ENCODE peak calls at places on chromosomes 13 and 19, in eight cellular contexts. V is A549, B is transverse colon, L is K562, W is ovary, G is upper lobe of left lung, Q is tibial nerve, K is GM12878. R is an unnamed sample.

GRCh38 chr13:47258384-47258783 is 361.5 kb upstream of the HTR2A start:
- DNase-seq in V (no peak), B (no peak), L (no peak), W (no peak), G (no peak), Q (no peak), K (no peak), R (no peak)

GRCh38 chr13:47420568-47420967 is 523.7 kb upstream of the HTR2A start:
- DNase-seq in V (no peak), B (no peak), L (no peak), W (no peak), G (no peak), Q (no peak), K (no peak), R (no peak)

GRCh38 chr13:34883381-34883780 is 58.7 kb upstream of the NBEA start:
- DNase-seq in V (no peak), B (no peak), L (no peak), W (peak; percentile 18), G (peak; percentile 11), Q (no peak), K (no peak), R (no peak)

GRCh38 chr13:53150568-53150967 is 122.0 kb downstream of the OLFM4 start:
- DNase-seq in V (no peak), B (no peak), L (no peak), W (no peak), G (no peak), Q (no peak), K (no peak), R (peak; percentile 61)

GRCh38 chr13:44664308-44664707 is 88.2 kb upstream of the TSC22D1 start:
- DNase-seq in V (no peak), B (no peak), L (no peak), W (no peak), G (no peak), Q (no peak), K (no peak), R (no peak)

GRCh38 chr19:55086730-55087541 is 11.3 kb downstream of the EPS8L1 start:
- DNase-seq in V (no peak), B (peak; percentile 93), L (no peak), W (peak; percentile 92), G (peak; percentile 91), Q (peak; percentile 80), K (no peak), R (peak; percentile 82)

GRCh38 chr13:47903836-47904235 is 97.2 kb downstream of the SUCLA2 start:
- DNase-seq in V (no peak), B (no peak), L (no peak), W (no peak), G (no peak), Q (no peak), K (no peak), R (no peak)

GRCh38 chr19:55146078-55146647 is 2.8 kb downstream of the TNNT1 start:
- DNase-seq in V (peak; percentile 85), B (no peak), L (peak; percentile 88), W (no peak), G (peak; percentile 71), Q (no peak), K (no peak), R (no peak)

GRCh38 chr13:48401480-48401879 is 11.4 kb downstream of the LPAR6 start:
- DNase-seq in V (no peak), B (no peak), L (no peak), W (no peak), G (no peak), Q (no peak), K (no peak), R (no peak)

GRCh38 chr13:41496420-41497234 is 39.3 kb downstream of the RGCC start:
- DNase-seq in V (no peak), B (no peak), L (no peak), W (no peak), G (no peak), Q (no peak), K (no peak), R (no peak)

GRCh38 chr19:10881403-10882107 is 10.2 kb downstream of the CARM1 start:
- DNase-seq in V (no peak), B (no peak), L (peak; percentile 75), W (no peak), G (no peak), Q (no peak), K (no peak), R (no peak)
- TF ChIP-seq EP300 in V (no peak), B (no peak), L (no peak), W (no peak), G (no peak), Q (no peak), K (no peak), R (no peak)

GRCh38 chr13:93765811-93766210 is 539.2 kb downstream of the GPC6 start:
- DNase-seq in V (no peak), B (no peak), L (no peak), W (no peak), G (no peak), Q (no peak), K (no peak), R (no peak)
- H3K4me3 ChIP-seq in V (no peak overlapping the region), B (no peak overlapping the region), L (no peak overlapping the region), W (no peak overlapping the region), G (no peak overlapping the region), Q (no peak overlapping the region), K (no peak overlapping the region), R (no peak overlapping the region)

DNA sequence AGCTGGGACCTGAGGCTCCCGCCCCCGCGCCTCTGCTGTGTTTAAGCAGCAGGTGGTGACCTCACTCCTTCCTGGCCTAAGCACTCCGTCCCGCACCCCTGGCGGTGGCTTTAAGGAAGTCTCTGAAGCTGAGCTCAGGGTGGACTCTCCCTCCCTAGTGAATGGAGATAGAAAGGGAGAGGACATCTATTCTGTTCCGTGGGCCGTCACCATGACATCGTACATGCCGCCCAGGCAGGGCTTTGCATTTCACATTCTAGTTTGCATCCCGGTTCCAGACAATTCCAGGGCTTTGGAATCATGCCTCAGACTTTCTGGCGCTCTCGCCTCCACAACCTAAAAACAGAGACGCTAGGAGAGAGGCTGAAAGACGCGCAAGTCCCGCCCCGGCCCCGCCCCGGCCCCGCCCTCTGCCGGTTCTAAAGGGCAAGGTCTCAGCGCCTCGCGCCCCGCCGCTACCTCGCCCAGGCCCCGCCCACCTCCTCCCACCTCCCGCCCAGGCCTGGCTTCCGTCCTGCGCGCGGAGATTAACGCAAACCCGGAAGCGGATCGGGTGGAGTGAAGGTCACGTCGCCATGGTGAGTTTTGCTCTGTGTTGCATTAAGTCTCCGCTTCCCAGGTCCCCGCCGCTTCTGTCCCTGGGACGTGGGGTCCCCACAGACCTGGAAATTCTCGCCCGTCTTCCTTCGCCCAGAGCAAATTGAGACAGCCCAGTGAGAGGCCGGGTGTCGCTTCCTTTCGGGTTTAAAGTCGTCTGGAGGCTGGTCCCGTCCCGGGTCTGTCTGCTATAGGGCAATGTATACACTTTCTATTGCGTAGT is at the start of gene ZNF808:
- DNase-seq in V (peak; percentile 40), B (peak; percentile 99), L (peak; percentile 89), W (peak; percentile 97), G (peak; percentile 100), Q (peak; percentile 92), K (peak; percentile 68), R (peak; percentile 98)
- TF ChIP-seq POLR2A in V (no peak), B (peak; percentile 82), L (peak; percentile 81), W (peak; percentile 25), G (peak; percentile 61), Q (no peak), K (peak; percentile 74), R (peak; percentile 24)

DNA sequence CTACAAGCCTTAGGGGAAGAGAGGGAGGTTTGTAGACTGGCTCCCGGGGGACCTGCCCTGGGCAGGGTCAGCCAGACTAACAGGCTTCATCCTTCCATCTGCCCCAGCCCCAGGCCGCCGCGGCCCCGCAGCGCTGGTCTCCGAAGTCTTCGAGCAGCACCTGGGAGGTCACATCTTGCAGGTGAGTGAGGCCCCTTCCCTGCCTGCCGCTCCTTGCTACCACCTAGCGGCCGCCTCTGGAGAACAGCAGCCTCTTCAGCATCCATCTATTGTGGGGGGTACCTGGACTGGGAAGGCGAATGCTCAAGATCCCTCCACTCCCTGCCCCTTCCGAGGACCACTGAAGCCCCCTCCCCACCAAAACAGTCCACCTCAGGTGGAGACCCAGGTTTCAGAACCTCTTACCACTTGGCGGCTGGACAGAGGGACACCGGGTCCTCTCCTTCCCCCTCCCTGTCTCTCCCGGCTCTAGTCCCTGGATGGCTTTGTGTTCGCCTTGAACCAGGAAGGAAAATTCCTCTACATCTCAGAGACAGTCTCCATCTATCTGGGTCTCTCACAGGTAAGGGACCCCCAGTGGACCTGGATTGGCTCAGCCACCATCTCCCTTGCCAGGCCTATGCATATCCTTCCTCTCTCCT is 12.7 kb downstream of the NPAS1 start:
- DNase-seq in V (peak; percentile 67), B (peak; percentile 67), L (peak; percentile 54), W (no peak), G (peak; percentile 85), Q (no peak), K (no peak), R (peak; percentile 70)
- TF ChIP-seq EP300 in V (no peak), B (no peak), L (no peak), W (no peak), G (no peak), Q (no peak), K (no peak), R (no peak)

GRCh38 chr19:48468806-48469055 is 438 bp upstream of the CYTH2 start:
- DNase-seq in V (no peak), B (no peak), L (no peak), W (no peak), G (no peak), Q (no peak), K (no peak), R (no peak)

GRCh38 chr19:48470281-48470680 is 1.1 kb downstream of the CYTH2 start:
- DNase-seq in V (no peak), B (no peak), L (no peak), W (no peak), G (peak; percentile 49), Q (no peak), K (no peak), R (no peak)

GRCh38 chr19:48471836-48472235 is 2.7 kb downstream of the CYTH2 start:
- DNase-seq in V (no peak), B (no peak), L (no peak), W (no peak), G (no peak), Q (no peak), K (no peak), R (no peak)

GRCh38 chr19:48469056-48469881 is at the start of gene CYTH2:
- DNase-seq in V (peak; percentile 100), B (peak; percentile 100), L (peak; percentile 96), W (peak; percentile 99), G (peak; percentile 99), Q (peak; percentile 99), K (peak; percentile 99), R (peak; percentile 100)

GRCh38 chr19:48470856-48471255 is 1.7 kb downstream of the CYTH2 start:
- DNase-seq in V (no peak), B (no peak), L (no peak), W (no peak), G (no peak), Q (no peak), K (no peak), R (no peak)
- H3K4me3 ChIP-seq in V (no peak overlapping the region), B (no peak overlapping the region), L (no peak overlapping the region), W (no peak overlapping the region), G (no peak overlapping the region), Q (no peak overlapping the region), K (no peak overlapping the region), R (peak overlapping the region; percentile 80)

GRCh38 chr13:28138012-28138755 is at the start of gene PAN3:
- DNase-seq in V (peak; percentile 85), B (peak; percentile 94), L (peak; percentile 69), W (peak; percentile 93), G (peak; percentile 99), Q (peak; percentile 81), K (peak; percentile 56), R (peak; percentile 94)
- TF ChIP-seq POLR2A in V (peak; percentile 64), B (peak; percentile 73), L (peak; percentile 80), W (peak; percentile 50), G (no peak), Q (peak; percentile 66), K (peak; percentile 84), R (no peak)

R was measured in stomach.